ENCODE peak calls at places on chromosomes 2 and 18, in five cellular contexts. T, W, H, L and S are unnamed samples. For H3K36me3 and H3K4me1, the result is how much of the 10 kb centered on the place peaks cover.

GRCh38 chr18:10715791-10716190 is 190.0 kb downstream of the NAPG start:
- DNase-seq in T (no peak), W (no peak), H (peak), L (no peak), S (no peak)

GRCh38 chr2:152513681-152514080 is 178.7 kb downstream of the FMNL2 start:
- DNase-seq in L (no peak), T (peak), W (no peak), H (peak), S (no peak)

GRCh38 chr2:138997849-138998517 is 217.8 kb upstream of the NXPH2 start:
- DNase-seq in H (no peak), L (no peak), T (peak), W (no peak), S (no peak)

GRCh38 chr2:8889978-8890377 is 52.6 kb upstream of the KIDINS220 start:
- DNase-seq in T (no peak), H (no peak), W (no peak), L (no peak), S (no peak)

GRCh38 chr2:191270303-191271178 is 25.3 kb downstream of the MYO1B start:
- DNase-seq in H (no peak), W (no peak), L (no peak), T (no peak), S (no peak)

GRCh38 chr2:241842620-241843211 is 16.0 kb downstream of the PDCD1 start:
- DNase-seq in L (no peak), W (peak), H (peak), T (no peak), S (peak)

GRCh38 chr2:17539596-17539992 is 902 bp upstream of the VSNL1 start:
- DNase-seq in T (peak), W (no peak), L (no peak), H (no peak), S (no peak)

GRCh38 chr2:60882971-60883753 is 1.8 kb downstream of the REL start:
- DNase-seq in H (peak), L (peak), W (no peak), T (no peak), S (no peak)

GRCh38 chr2:119517433-119517832 is 6.8 kb downstream of the SCTR start:
- DNase-seq in L (peak), W (no peak), T (peak), H (peak), S (peak)

GRCh38 chr2:150484006-150484405 is 3.5 kb downstream of the RND3 start:
- DNase-seq in W (no peak), T (no peak), L (no peak), H (no peak), S (no peak)

GRCh38 chr2:214649440-214650205 is 159.9 kb downstream of the BARD1 start:
- DNase-seq in H (no peak), L (no peak), W (no peak), T (no peak), S (no peak)

GRCh38 chr2:105737980-105738657 is 6.6 kb upstream of the NCK2 start:
- DNase-seq in L (no peak), H (no peak), W (no peak), T (no peak), S (no peak)

GRCh38 chr2:144437636-144438035 is 82.3 kb downstream of the ZEB2 start:
- DNase-seq in H (no peak), T (no peak), W (no peak), L (no peak), S (no peak)

GRCh38 chr2:85312404-85312803 is 15.4 kb downstream of the TGOLN2 start:
- DNase-seq in L (no peak), H (peak), W (no peak), T (no peak), S (no peak)

GRCh38 chr2:191571163-191571769 is 106.7 kb upstream of the NABP1 start:
- DNase-seq in H (peak), T (peak), W (no peak), L (peak), S (no peak)

GRCh38 chr18:35528749-35529274 is 31.1 kb upstream of the INO80C start:
- DNase-seq in H (no peak), T (no peak), L (no peak), W (no peak), S (no peak)

GRCh38 chr18:50011813-50012445 is 183.0 kb downstream of the MYO5B start:
- DNase-seq in L (no peak), H (no peak), T (no peak), W (no peak), S (no peak)

GRCh38 chr2:58866040-58866439 is 624.9 kb upstream of the FANCL start:
- DNase-seq in L (no peak), W (no peak), T (no peak), H (no peak), S (no peak)

GRCh38 chr2:237627463-237628321 is at the start of gene LRRFIP1:
- DNase-seq in T (no peak), W (no peak), L (peak), H (peak), S (no peak)

GRCh38 chr18:69992776-69993175 is 45.1 kb upstream of the CD226 start:
- DNase-seq in H (no peak), L (no peak), T (no peak), W (no peak), S (no peak)

GRCh38 chr2:42035241-42035640 is 12.6 kb upstream of the PKDCC start:
- DNase-seq in H (no peak), L (no peak), W (no peak), T (no peak), S (no peak)

GRCh38 chr2:161115205-161115604 is 45.0 kb upstream of the TANK start:
- DNase-seq in L (no peak), W (no peak), H (no peak), T (no peak), S (no peak)

GRCh38 chr18:47077111-47077510 is 41.7 kb upstream of the ELOA2 start:
- DNase-seq in W (no peak), T (no peak), L (no peak), H (no peak), S (no peak)

GRCh38 chr2:232331071-232331470 is 47.5 kb upstream of the ALPP start:
- DNase-seq in L (peak), W (no peak), H (no peak), T (no peak), S (peak)

GRCh38 chr2:100196786-100197494 is 54.5 kb upstream of the AFF3 start:
- DNase-seq in H (no peak), L (no peak), W (no peak), T (no peak), S (no peak)

GRCh38 chr2:179049546-179050311 is at the start of gene CCDC141:
- DNase-seq in T (no peak), L (peak), W (peak), H (peak), S (no peak)

GRCh38 chr2:215711484-215712034 is 275.7 kb upstream of the FN1 start:
- DNase-seq in H (no peak), W (no peak), T (no peak), L (no peak), S (no peak)

DNA sequence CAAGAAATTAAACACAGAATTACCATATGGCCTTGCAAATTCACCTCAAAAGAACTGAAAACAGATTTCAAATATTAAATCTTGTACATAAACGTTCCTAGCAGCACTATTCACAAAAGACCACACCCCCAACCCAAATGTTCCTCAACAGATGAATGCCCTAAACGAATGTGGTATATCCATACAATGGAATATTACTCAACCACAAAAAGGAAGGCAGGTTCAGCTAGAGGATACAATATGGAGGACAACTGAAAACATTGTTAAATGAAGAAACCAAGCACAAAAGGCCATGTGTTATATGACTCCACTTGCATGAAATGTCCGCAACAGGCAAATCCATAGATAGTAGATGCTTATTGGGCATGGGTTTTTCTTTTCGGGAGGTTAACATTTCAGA is 61.7 kb downstream of the PPP4R1 start:
- DNase-seq in H (no peak), L (no peak), W (no peak), T (no peak), S (no peak)
- H3K36me3 ChIP-seq in H (half or more), L (under half), W (under half), T (half or more), S (half or more)

DNA sequence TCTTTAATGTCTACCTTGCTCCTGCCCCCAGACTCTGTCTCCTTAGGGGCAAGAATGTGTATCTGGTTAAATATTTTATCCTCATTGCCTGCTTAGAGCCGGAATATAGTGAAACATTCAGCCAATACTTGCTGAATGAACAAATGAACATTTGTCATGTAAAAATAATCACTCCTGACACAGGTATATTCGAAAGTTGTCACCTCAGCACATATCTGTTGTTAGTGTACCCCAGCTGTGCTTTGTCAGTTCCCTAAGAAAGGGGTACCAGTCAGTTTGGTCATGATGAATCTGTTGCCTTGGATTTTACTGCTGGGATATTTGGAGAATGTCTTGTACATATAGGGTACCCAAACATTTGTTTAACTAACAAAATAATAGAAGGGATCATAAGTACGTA is 77.0 kb upstream of the PROKR1 start:
- DNase-seq in H (no peak), T (no peak), L (no peak), W (no peak), S (no peak)
- H3K4me3 ChIP-seq in H (no peak), T (no peak), L (no peak), W (no peak), S (no peak)

GRCh38 chr2:38583524-38583923 is 19.2 kb downstream of the HNRNPLL start:
- DNase-seq in T (no peak), W (no peak), L (no peak), H (no peak), S (no peak)

GRCh38 chr2:38580237-38580636 is 22.5 kb downstream of the HNRNPLL start:
- DNase-seq in H (no peak), L (no peak), T (no peak), W (no peak), S (no peak)

GRCh38 chr2:38586926-38587325 is 15.8 kb downstream of the HNRNPLL start:
- DNase-seq in L (no peak), H (no peak), T (no peak), W (no peak), S (no peak)

GRCh38 chr2:38581193-38582147 is 21.3 kb downstream of the HNRNPLL start:
- DNase-seq in L (peak), W (no peak), T (peak), H (peak), S (peak)

GRCh38 chr2:38583994-38584393 is 18.7 kb downstream of the HNRNPLL start:
- DNase-seq in L (no peak), T (no peak), W (no peak), H (no peak), S (no peak)
- H3K4me1 ChIP-seq in L (under half), T (under half), W (under half), H (under half), S (under half)

DNA sequence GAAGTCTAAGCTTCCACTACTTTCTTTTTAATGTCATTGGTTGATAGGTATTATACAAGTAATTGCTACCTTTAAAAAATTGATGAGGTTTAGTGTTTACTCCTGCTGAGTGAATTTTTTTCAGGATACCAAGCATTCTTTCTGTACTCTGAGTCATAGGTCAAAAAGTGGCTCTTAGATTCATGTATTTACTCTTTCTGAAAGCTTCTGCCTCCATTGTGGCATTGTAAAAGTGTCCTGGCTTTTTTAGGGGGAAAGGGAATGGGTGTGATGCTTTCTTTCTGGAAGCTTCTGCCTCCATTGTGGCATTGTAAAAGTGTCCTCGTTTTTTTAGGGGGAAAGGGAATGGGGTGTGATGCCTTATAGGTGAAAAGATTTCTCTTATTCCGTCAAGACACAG is 286.5 kb downstream of the LPIN1 start:
- DNase-seq in W (no peak), L (no peak), T (no peak), H (no peak), S (no peak)
- H3K36me3 ChIP-seq in W (under half), L (under half), T (under half), H (under half), S (under half)

GRCh38 chr2:65541773-65542172 is 109.4 kb upstream of the SPRED2 start:
- DNase-seq in T (no peak), H (no peak), L (no peak), W (no peak), S (no peak)

GRCh38 chr2:65549262-65550036 is 117.0 kb upstream of the SPRED2 start:
- DNase-seq in H (no peak), T (no peak), W (no peak), L (no peak), S (no peak)

GRCh38 chr2:65546406-65546805 is 114.0 kb upstream of the SPRED2 start:
- DNase-seq in H (no peak), W (no peak), L (no peak), T (no peak), S (no peak)

GRCh38 chr2:65548571-65549261 is 116.3 kb upstream of the SPRED2 start:
- DNase-seq in W (no peak), L (no peak), H (no peak), T (no peak), S (no peak)

GRCh38 chr2:65545818-65546217 is 113.4 kb upstream of the SPRED2 start:
- DNase-seq in L (no peak), H (no peak), W (no peak), T (no peak), S (no peak)
- H3K4me3 ChIP-seq in L (no peak), H (no peak), W (no peak), T (no peak), S (no peak)

GRCh38 chr2:67066782-67067181 is 330.4 kb upstream of the ETAA1 start:
- DNase-seq in H (no peak), L (no peak), W (no peak), T (no peak), S (no peak)

GRCh38 chr2:67065046-67065445 is 332.1 kb upstream of the ETAA1 start:
- DNase-seq in H (peak), T (no peak), L (no peak), W (no peak), S (no peak)

GRCh38 chr2:67070826-67071225 is 326.3 kb upstream of the ETAA1 start:
- DNase-seq in H (no peak), L (no peak), W (no peak), T (no peak), S (no peak)

DNA sequence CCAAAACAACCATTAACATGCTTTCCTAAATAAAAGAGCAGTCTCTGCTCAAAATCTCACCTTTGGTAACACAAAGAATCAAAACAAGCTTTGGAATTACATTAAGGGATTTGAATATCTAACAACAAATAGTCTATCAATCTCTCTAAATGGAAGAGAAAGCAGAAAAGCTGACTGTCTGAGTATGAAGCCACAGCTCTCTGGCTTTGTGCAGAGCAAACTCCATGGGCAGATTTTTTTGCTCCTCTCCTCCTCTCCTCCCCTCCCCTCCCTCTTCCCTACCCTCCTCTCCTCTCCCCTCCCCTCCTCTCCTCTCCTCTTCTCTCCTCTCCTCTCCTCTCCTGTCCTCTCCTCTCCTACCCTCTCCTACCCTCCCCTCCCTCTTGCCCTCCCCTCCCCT is 329.5 kb upstream of the ETAA1 start:
- DNase-seq in W (no peak), H (no peak), L (no peak), T (no peak), S (no peak)
- H3K4me1 ChIP-seq in W (under half), H (under half), L (under half), T (under half), S (under half)

GRCh38 chr2:121429927-121430511 is 100.7 kb upstream of the RNU4ATAC start:
- DNase-seq in W (no peak), H (peak), T (no peak), L (no peak), S (no peak)
- H3K36me3 ChIP-seq in W (under half), H (under half), T (under half), L (under half), S (half or more)

DNA sequence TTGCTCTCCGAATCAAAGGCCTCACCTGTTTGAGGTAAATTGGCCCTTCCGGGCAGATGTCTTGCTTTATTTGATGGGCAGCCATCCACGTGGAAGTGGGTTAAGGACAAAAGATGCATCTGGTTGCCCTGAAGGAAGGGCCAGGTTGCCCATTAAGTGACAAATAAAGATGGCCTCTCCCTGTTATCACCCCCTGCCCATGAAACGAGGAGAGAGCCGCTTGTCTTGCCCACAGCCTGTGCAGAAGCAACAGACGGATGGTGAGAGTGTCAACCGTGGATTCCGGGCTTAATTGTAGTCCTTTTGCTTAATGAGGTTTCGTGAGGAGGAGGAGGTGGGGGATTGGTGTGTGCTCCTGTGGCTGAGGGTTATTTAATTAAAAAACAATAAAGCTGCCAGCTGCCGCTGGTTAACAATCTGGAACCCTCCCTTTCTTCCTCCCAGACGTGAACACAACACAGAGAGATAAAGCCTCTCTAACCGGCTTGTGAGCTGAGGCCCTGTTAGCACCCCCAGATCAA is 188.0 kb upstream of the PARD3B start:
- DNase-seq in L (no peak), W (no peak), H (no peak), T (no peak), S (no peak)
- H3K4me3 ChIP-seq in L (no peak), W (no peak), H (no peak), T (no peak), S (no peak)

GRCh38 chr2:7868836-7869235 is 813.0 kb upstream of the ID2 start:
- DNase-seq in W (no peak), T (no peak), L (no peak), H (no peak), S (no peak)
- H3K4me1 ChIP-seq in W (under half), T (under half), L (under half), H (under half), S (under half)